ENCODE peak calls at places on chromosomes 5 and 9, in six cellular contexts. One of them, this sample, is unnamed.

GRCh38 chr5:138989720-138990119 is 114.6 kb upstream of the LRRTM2 start:
- DNase-seq in CD8-positive, alpha-beta T cell: no peak
- DNase-seq in GM12865: no peak
- DNase-seq in kidney epithelial cell: no peak
- DNase-seq in AG04449: no peak
- DNase-seq in IMR-90: peak; percentile 76
- DNase-seq in this sample: peak; percentile 69

GRCh38 chr5:148311516-148311915 is 707 bp upstream of the SPINK7 start:
- DNase-seq in CD8-positive, alpha-beta T cell: no peak
- DNase-seq in GM12865: no peak
- DNase-seq in kidney epithelial cell: peak; percentile 26
- DNase-seq in AG04449: no peak
- DNase-seq in IMR-90: no peak
- DNase-seq in this sample: no peak

GRCh38 chr9:128838338-128838737 is 8.7 kb upstream of the SPOUT1 start:
- DNase-seq in CD8-positive, alpha-beta T cell: no peak
- DNase-seq in GM12865: no peak
- DNase-seq in kidney epithelial cell: no peak
- DNase-seq in AG04449: no peak
- DNase-seq in IMR-90: no peak
- DNase-seq in this sample: no peak

GRCh38 chr5:158233735-158234322 is 374.9 kb upstream of the CLINT1 start:
- DNase-seq in CD8-positive, alpha-beta T cell: no peak
- DNase-seq in GM12865: no peak
- DNase-seq in kidney epithelial cell: no peak
- DNase-seq in AG04449: no peak
- DNase-seq in IMR-90: no peak
- DNase-seq in this sample: no peak

GRCh38 chr9:1050125-1050895 is at the start of gene DMRT2:
- DNase-seq in CD8-positive, alpha-beta T cell: no peak
- DNase-seq in GM12865: peak; percentile 80
- DNase-seq in kidney epithelial cell: peak; percentile 67
- DNase-seq in AG04449: no peak
- DNase-seq in IMR-90: peak; percentile 43
- DNase-seq in this sample: peak; percentile 92

GRCh38 chr9:136902259-136902821 is 16.0 kb downstream of the TRAF2 start:
- DNase-seq in CD8-positive, alpha-beta T cell: peak; percentile 86
- DNase-seq in GM12865: peak; percentile 94
- DNase-seq in kidney epithelial cell: peak; percentile 69
- DNase-seq in AG04449: peak; percentile 14
- DNase-seq in IMR-90: peak; percentile 86
- DNase-seq in this sample: no peak

GRCh38 chr9:116594552-116594951 is 92.6 kb upstream of the TRIM32 start:
- DNase-seq in CD8-positive, alpha-beta T cell: no peak
- DNase-seq in GM12865: no peak
- DNase-seq in kidney epithelial cell: peak; percentile 73
- DNase-seq in AG04449: peak; percentile 68
- DNase-seq in IMR-90: peak; percentile 94
- DNase-seq in this sample: peak; percentile 95

GRCh38 chr9:94721754-94722153 is 4.7 kb upstream of the AOPEP start:
- DNase-seq in CD8-positive, alpha-beta T cell: no peak
- DNase-seq in GM12865: no peak
- DNase-seq in kidney epithelial cell: no peak
- DNase-seq in AG04449: no peak
- DNase-seq in IMR-90: no peak
- DNase-seq in this sample: no peak

GRCh38 chr5:77087484-77088291 is 603 bp upstream of the ZBED3 start:
- DNase-seq in CD8-positive, alpha-beta T cell: no peak
- DNase-seq in GM12865: no peak
- DNase-seq in kidney epithelial cell: no peak
- DNase-seq in AG04449: no peak
- DNase-seq in IMR-90: peak; percentile 5
- DNase-seq in this sample: no peak

GRCh38 chr5:102627311-102627710 is 127.8 kb upstream of the PAM start:
- DNase-seq in CD8-positive, alpha-beta T cell: no peak
- DNase-seq in GM12865: no peak
- DNase-seq in kidney epithelial cell: peak; percentile 10
- DNase-seq in AG04449: no peak
- DNase-seq in IMR-90: peak; percentile 27
- DNase-seq in this sample: no peak

GRCh38 chr5:158498959-158499679 is 600.6 kb downstream of the EBF1 start:
- DNase-seq in CD8-positive, alpha-beta T cell: no peak
- DNase-seq in GM12865: no peak
- DNase-seq in kidney epithelial cell: no peak
- DNase-seq in AG04449: no peak
- DNase-seq in IMR-90: no peak
- DNase-seq in this sample: no peak

GRCh38 chr5:18745591-18745987 is 1111.3 kb downstream of the TAF11L14 start:
- DNase-seq in CD8-positive, alpha-beta T cell: peak; percentile 16
- DNase-seq in GM12865: peak; percentile 58
- DNase-seq in kidney epithelial cell: no peak
- DNase-seq in AG04449: no peak
- DNase-seq in IMR-90: no peak
- DNase-seq in this sample: no peak

GRCh38 chr5:148653271-148653839 is 972 bp downstream of the HTR4 start:
- DNase-seq in CD8-positive, alpha-beta T cell: no peak
- DNase-seq in GM12865: no peak
- DNase-seq in kidney epithelial cell: no peak
- DNase-seq in AG04449: no peak
- DNase-seq in IMR-90: no peak
- DNase-seq in this sample: no peak

GRCh38 chr9:124550080-124550479 is 42.9 kb upstream of the NR5A1 start:
- DNase-seq in CD8-positive, alpha-beta T cell: no peak
- DNase-seq in GM12865: no peak
- DNase-seq in kidney epithelial cell: no peak
- DNase-seq in AG04449: no peak
- DNase-seq in IMR-90: no peak
- DNase-seq in this sample: no peak

GRCh38 chr9:37984672-37985611 is 81.0 kb upstream of the SLC25A51 start:
- DNase-seq in CD8-positive, alpha-beta T cell: no peak
- DNase-seq in GM12865: no peak
- DNase-seq in kidney epithelial cell: no peak
- DNase-seq in AG04449: no peak
- DNase-seq in IMR-90: peak; percentile 72
- DNase-seq in this sample: peak; percentile 75

GRCh38 chr9:117485176-117485575 is 70.3 kb upstream of the ASTN2 start:
- DNase-seq in CD8-positive, alpha-beta T cell: no peak
- DNase-seq in GM12865: no peak
- DNase-seq in kidney epithelial cell: no peak
- DNase-seq in AG04449: no peak
- DNase-seq in IMR-90: no peak
- DNase-seq in this sample: peak; percentile 4

GRCh38 chr5:126031989-126032716 is 391.1 kb upstream of the GRAMD2B start:
- DNase-seq in CD8-positive, alpha-beta T cell: no peak
- DNase-seq in GM12865: no peak
- DNase-seq in kidney epithelial cell: peak; percentile 28
- DNase-seq in AG04449: no peak
- DNase-seq in IMR-90: peak; percentile 35
- DNase-seq in this sample: peak; percentile 85

GRCh38 chr5:166845044-166845443 is 1446.4 kb upstream of the WWC1 start:
- DNase-seq in CD8-positive, alpha-beta T cell: no peak
- DNase-seq in GM12865: no peak
- DNase-seq in kidney epithelial cell: no peak
- DNase-seq in AG04449: no peak
- DNase-seq in IMR-90: no peak
- DNase-seq in this sample: peak; percentile 17

GRCh38 chr9:37994639-37995347 is 74.2 kb downstream of the SHB start:
- DNase-seq in CD8-positive, alpha-beta T cell: no peak
- DNase-seq in GM12865: peak; percentile 82
- DNase-seq in kidney epithelial cell: no peak
- DNase-seq in AG04449: no peak
- DNase-seq in IMR-90: peak; percentile 88
- DNase-seq in this sample: peak; percentile 83

GRCh38 chr9:4750021-4750673 is 9.1 kb upstream of the AK3 start:
- DNase-seq in CD8-positive, alpha-beta T cell: no peak
- DNase-seq in GM12865: peak; percentile 58
- DNase-seq in kidney epithelial cell: no peak
- DNase-seq in AG04449: no peak
- DNase-seq in IMR-90: peak; percentile 61
- DNase-seq in this sample: no peak

GRCh38 chr5:175689147-175689991 is 31.5 kb downstream of the HRH2 start:
- DNase-seq in CD8-positive, alpha-beta T cell: no peak
- DNase-seq in GM12865: no peak
- DNase-seq in kidney epithelial cell: no peak
- DNase-seq in AG04449: no peak
- DNase-seq in IMR-90: no peak
- DNase-seq in this sample: peak; percentile 5

GRCh38 chr5:128825826-128826225 is 139.5 kb upstream of the SLC27A6 start:
- DNase-seq in CD8-positive, alpha-beta T cell: no peak
- DNase-seq in GM12865: no peak
- DNase-seq in kidney epithelial cell: no peak
- DNase-seq in AG04449: no peak
- DNase-seq in IMR-90: peak; percentile 17
- DNase-seq in this sample: peak; percentile 78

GRCh38 chr5:83149671-83150070 is 72.3 kb downstream of the XRCC4 start:
- DNase-seq in CD8-positive, alpha-beta T cell: no peak
- DNase-seq in GM12865: no peak
- DNase-seq in kidney epithelial cell: peak; percentile 65
- DNase-seq in AG04449: peak; percentile 10
- DNase-seq in IMR-90: peak; percentile 76
- DNase-seq in this sample: peak; percentile 49

GRCh38 chr9:91714020-91714721 is 235.9 kb downstream of the ROR2 start:
- DNase-seq in CD8-positive, alpha-beta T cell: no peak
- DNase-seq in GM12865: peak; percentile 61
- DNase-seq in kidney epithelial cell: no peak
- DNase-seq in AG04449: no peak
- DNase-seq in IMR-90: peak; percentile 61
- DNase-seq in this sample: peak; percentile 16
- H3K4me3 ChIP-seq in CD8-positive, alpha-beta T cell: no peak overlapping the region
- H3K4me3 ChIP-seq in GM12865: peak overlapping the region; percentile 60
- H3K4me3 ChIP-seq in kidney epithelial cell: peak overlapping the region; percentile 41
- H3K4me3 ChIP-seq in AG04449: peak overlapping the region; percentile 50
- H3K4me3 ChIP-seq in IMR-90: peak overlapping the region; percentile 43
- H3K4me3 ChIP-seq in this sample: peak overlapping the region; percentile 50

GRCh38 chr5:96516631-96517071 is 83.6 kb upstream of the PCSK1 start:
- DNase-seq in CD8-positive, alpha-beta T cell: no peak
- DNase-seq in GM12865: no peak
- DNase-seq in kidney epithelial cell: no peak
- DNase-seq in AG04449: no peak
- DNase-seq in IMR-90: peak; percentile 61
- DNase-seq in this sample: no peak
- TF ChIP-seq CTCF in CD8-positive, alpha-beta T cell: no peak
- TF ChIP-seq CTCF in GM12865: no peak
- TF ChIP-seq CTCF in kidney epithelial cell: no peak
- TF ChIP-seq CTCF in AG04449: no peak
- TF ChIP-seq CTCF in IMR-90: peak; percentile 8
- TF ChIP-seq CTCF in this sample: no peak

GRCh38 chr9:123028136-123028535 is 5.3 kb upstream of the GPR21 start:
- DNase-seq in CD8-positive, alpha-beta T cell: no peak
- DNase-seq in GM12865: no peak
- DNase-seq in kidney epithelial cell: no peak
- DNase-seq in AG04449: no peak
- DNase-seq in IMR-90: no peak
- DNase-seq in this sample: no peak
- H3K4me3 ChIP-seq in CD8-positive, alpha-beta T cell: no peak overlapping the region
- H3K4me3 ChIP-seq in GM12865: no peak overlapping the region
- H3K4me3 ChIP-seq in kidney epithelial cell: no peak overlapping the region
- H3K4me3 ChIP-seq in AG04449: no peak overlapping the region
- H3K4me3 ChIP-seq in IMR-90: no peak overlapping the region
- H3K4me3 ChIP-seq in this sample: no peak overlapping the region

GRCh38 chr5:72848474-72849428 is 32.3 kb downstream of the TNPO1 start:
- DNase-seq in CD8-positive, alpha-beta T cell: peak; percentile 33
- DNase-seq in GM12865: peak; percentile 76
- DNase-seq in kidney epithelial cell: no peak
- DNase-seq in AG04449: no peak
- DNase-seq in IMR-90: peak; percentile 29
- DNase-seq in this sample: peak; percentile 68
- TF ChIP-seq CTCF in CD8-positive, alpha-beta T cell: no peak
- TF ChIP-seq CTCF in GM12865: no peak
- TF ChIP-seq CTCF in kidney epithelial cell: no peak
- TF ChIP-seq CTCF in AG04449: no peak
- TF ChIP-seq CTCF in IMR-90: no peak
- TF ChIP-seq CTCF in this sample: no peak

This sample was measured in foreskin fibroblast.